ENCODE peak calls at places on chromosomes 13 and 19, in nine cellular contexts. Q is RWPE1; X is anterior cingulate cortex; Y is amygdala; J is activated T-helper 1 cell treated with anti-CD3 and anti-CD28 coated beads, Interleukin-12 subunit alpha, Interleukin-12 subunit beta, Interleukin-2, Interleukin-4 antibody, amounts not matched to agents 30 ng/mL and 10 ng/mL and 1 ng/mL, durations not matched to agents 14 hours and 24 hours and 36 hours; K is fibroblast of lung; S is ELR; O is epithelial cell of esophagus; C is T-helper 17 cell. L is an unnamed sample.

GRCh38 chr13:112710855-112711527 is 21.2 kb downstream of the ATP11A start:
- DNase-seq in Q (no peak), X (no peak), Y (no peak), J (no peak), K (no peak), S (no peak), O (no peak), C (no peak), L (no peak)

GRCh38 chr13:43758834-43759233 is 27.9 kb downstream of the ENOX1 start:
- DNase-seq in Q (no peak), X (no peak), Y (no peak), J (no peak), K (no peak), S (no peak), O (no peak), C (no peak), L (no peak)

GRCh38 chr13:38630780-38631179 is 56.1 kb upstream of the FREM2 start:
- DNase-seq in Q (no peak), X (no peak), Y (no peak), J (no peak), K (peak; percentile 38), S (peak; percentile 26), O (peak; percentile 31), C (no peak), L (no peak)

GRCh38 chr19:7515471-7516226 is at the start of gene ZNF358:
- DNase-seq in Q (peak; percentile 63), X (peak; percentile 52), Y (peak; percentile 52), J (peak; percentile 22), K (peak; percentile 67), S (peak; percentile 73), O (no peak), C (no peak), L (peak; percentile 56)

GRCh38 chr19:3468211-3468610 is 12.1 kb downstream of the SMIM24 start:
- DNase-seq in Q (no peak), X (no peak), Y (no peak), J (no peak), K (no peak), S (no peak), O (no peak), C (no peak), L (no peak)

GRCh38 chr19:53086949-53087348 is 16.3 kb downstream of the ZNF160 start:
- DNase-seq in Q (no peak), X (peak; percentile 54), Y (peak; percentile 58), J (no peak), K (peak; percentile 17), S (peak; percentile 78), O (peak; percentile 31), C (no peak), L (no peak)

GRCh38 chr13:99132295-99132835 is 68.3 kb upstream of the UBAC2 start:
- DNase-seq in Q (no peak), X (no peak), Y (no peak), J (no peak), K (no peak), S (no peak), O (no peak), C (no peak), L (no peak)

GRCh38 chr19:35329323-35329722 is 336 bp downstream of the CD22 start:
- DNase-seq in Q (no peak), X (no peak), Y (no peak), J (no peak), K (no peak), S (no peak), O (no peak), C (no peak), L (no peak)

GRCh38 chr19:13018037-13018914 is 23.0 kb downstream of the NFIX start:
- DNase-seq in Q (no peak), X (peak; percentile 55), Y (peak; percentile 34), J (no peak), K (peak; percentile 80), S (no peak), O (no peak), C (no peak), L (no peak)

GRCh38 chr13:99984463-99985242 is 3.1 kb downstream of the ZIC2 start:
- DNase-seq in Q (no peak), X (no peak), Y (no peak), J (no peak), K (no peak), S (no peak), O (no peak), C (no peak), L (no peak)

GRCh38 chr19:53977991-53978731 is 13.3 kb upstream of the CACNG6 start:
- DNase-seq in Q (peak; percentile 80), X (peak; percentile 90), Y (peak; percentile 70), J (no peak), K (peak; percentile 90), S (peak; percentile 87), O (peak; percentile 40), C (no peak), L (no peak)

GRCh38 chr19:18397242-18398202 is at the start of gene LRRC25:
- DNase-seq in Q (no peak), X (no peak), Y (no peak), J (no peak), K (no peak), S (no peak), O (no peak), C (no peak), L (no peak)

GRCh38 chr19:41886761-41887710 is 4.1 kb downstream of the ARHGEF1 start:
- DNase-seq in Q (no peak), X (no peak), Y (no peak), J (peak; percentile 68), K (no peak), S (peak; percentile 36), O (peak; percentile 48), C (peak; percentile 41), L (no peak)

GRCh38 chr13:67147257-67148218 is 82.6 kb downstream of the PCDH9 start:
- DNase-seq in Q (no peak), X (no peak), Y (no peak), J (no peak), K (peak; percentile 85), S (peak; percentile 68), O (peak; percentile 34), C (no peak), L (peak; percentile 28)

GRCh38 chr19:6101991-6102390 is 8.3 kb downstream of the RFX2 start:
- DNase-seq in Q (no peak), X (no peak), Y (no peak), J (no peak), K (no peak), S (no peak), O (no peak), C (no peak), L (no peak)

GRCh38 chr13:74868044-74868443 is 613.9 kb downstream of the TBC1D4 start:
- DNase-seq in Q (peak; percentile 5), X (no peak), Y (no peak), J (no peak), K (peak; percentile 39), S (peak; percentile 73), O (peak; percentile 63), C (no peak), L (no peak)

GRCh38 chr19:42601811-42602443 is 7.2 kb upstream of the CEACAM8 start:
- DNase-seq in Q (peak; percentile 36), X (no peak), Y (no peak), J (peak; percentile 14), K (peak; percentile 22), S (peak; percentile 49), O (peak; percentile 63), C (no peak), L (peak; percentile 34)